ENCODE peak calls at places on chromosomes 4 and X, in eight cellular contexts. One of them, this sample, is unnamed.

GRCh38 chr4:82201805-82202636 is 171.8 kb downstream of the HNRNPD start:
- DNase-seq in transverse colon: peak; percentile 35
- DNase-seq in stimulated activated CD8-positive, alpha-beta memory T cell treated with anti-CD3 and anti-CD28 coated beads, Interleukin-4, amount 100 ng/mL, for 24 hours: peak; percentile 28
- DNase-seq in lung microvascular endothelial cell: peak; percentile 58
- DNase-seq in MCF 10A: peak; percentile 69
- DNase-seq in activated CD4-positive, alpha-beta T cell treated with anti-CD3 and anti-CD28 coated beads, Interleukin-2, amount 10 ng/mL, durations not matched to agents 7 days and 5 days: peak; percentile 62
- DNase-seq in GM10248: no peak
- DNase-seq in activated CD8-positive, alpha-beta memory T cell treated with anti-CD3 and anti-CD28 coated beads for 48 hours: no peak
- DNase-seq in this sample: peak; percentile 31

GRCh38 chr4:17713779-17714178 is 67.6 kb downstream of the FAM184B start:
- DNase-seq in GM10248: no peak
- DNase-seq in lung microvascular endothelial cell: no peak
- DNase-seq in MCF 10A: no peak
- DNase-seq in transverse colon: no peak
- DNase-seq in activated CD8-positive, alpha-beta memory T cell treated with anti-CD3 and anti-CD28 coated beads for 48 hours: no peak
- DNase-seq in activated CD4-positive, alpha-beta T cell treated with anti-CD3 and anti-CD28 coated beads, Interleukin-2, amount 10 ng/mL, durations not matched to agents 7 days and 5 days: no peak
- DNase-seq in stimulated activated CD8-positive, alpha-beta memory T cell treated with anti-CD3 and anti-CD28 coated beads, Interleukin-4, amount 100 ng/mL, for 24 hours: no peak
- DNase-seq in this sample: no peak

GRCh38 chr4:76597423-76597979 is 162.5 kb downstream of the SHROOM3 start:
- DNase-seq in activated CD8-positive, alpha-beta memory T cell treated with anti-CD3 and anti-CD28 coated beads for 48 hours: no peak
- DNase-seq in stimulated activated CD8-positive, alpha-beta memory T cell treated with anti-CD3 and anti-CD28 coated beads, Interleukin-4, amount 100 ng/mL, for 24 hours: no peak
- DNase-seq in transverse colon: no peak
- DNase-seq in activated CD4-positive, alpha-beta T cell treated with anti-CD3 and anti-CD28 coated beads, Interleukin-2, amount 10 ng/mL, durations not matched to agents 7 days and 5 days: no peak
- DNase-seq in lung microvascular endothelial cell: no peak
- DNase-seq in GM10248: no peak
- DNase-seq in MCF 10A: peak; percentile 36
- DNase-seq in this sample: no peak

GRCh38 chr4:149203256-149204001 is 612.2 kb downstream of the IQCM start:
- DNase-seq in MCF 10A: peak; percentile 59
- DNase-seq in stimulated activated CD8-positive, alpha-beta memory T cell treated with anti-CD3 and anti-CD28 coated beads, Interleukin-4, amount 100 ng/mL, for 24 hours: no peak
- DNase-seq in activated CD4-positive, alpha-beta T cell treated with anti-CD3 and anti-CD28 coated beads, Interleukin-2, amount 10 ng/mL, durations not matched to agents 7 days and 5 days: no peak
- DNase-seq in activated CD8-positive, alpha-beta memory T cell treated with anti-CD3 and anti-CD28 coated beads for 48 hours: no peak
- DNase-seq in GM10248: no peak
- DNase-seq in transverse colon: no peak
- DNase-seq in lung microvascular endothelial cell: no peak
- DNase-seq in this sample: no peak

GRCh38 chr4:25908491-25908901 is 5.5 kb upstream of the SMIM20 start:
- DNase-seq in MCF 10A: peak; percentile 91
- DNase-seq in lung microvascular endothelial cell: peak; percentile 93
- DNase-seq in transverse colon: no peak
- DNase-seq in stimulated activated CD8-positive, alpha-beta memory T cell treated with anti-CD3 and anti-CD28 coated beads, Interleukin-4, amount 100 ng/mL, for 24 hours: no peak
- DNase-seq in activated CD4-positive, alpha-beta T cell treated with anti-CD3 and anti-CD28 coated beads, Interleukin-2, amount 10 ng/mL, durations not matched to agents 7 days and 5 days: no peak
- DNase-seq in activated CD8-positive, alpha-beta memory T cell treated with anti-CD3 and anti-CD28 coated beads for 48 hours: no peak
- DNase-seq in GM10248: no peak
- DNase-seq in this sample: peak; percentile 3

GRCh38 chr4:144754562-144755410 is 108.8 kb downstream of the HHIP start:
- DNase-seq in stimulated activated CD8-positive, alpha-beta memory T cell treated with anti-CD3 and anti-CD28 coated beads, Interleukin-4, amount 100 ng/mL, for 24 hours: no peak
- DNase-seq in transverse colon: no peak
- DNase-seq in activated CD8-positive, alpha-beta memory T cell treated with anti-CD3 and anti-CD28 coated beads for 48 hours: no peak
- DNase-seq in activated CD4-positive, alpha-beta T cell treated with anti-CD3 and anti-CD28 coated beads, Interleukin-2, amount 10 ng/mL, durations not matched to agents 7 days and 5 days: no peak
- DNase-seq in lung microvascular endothelial cell: peak; percentile 60
- DNase-seq in MCF 10A: peak; percentile 35
- DNase-seq in GM10248: no peak
- DNase-seq in this sample: no peak

GRCh38 chr4:6746721-6747689 is 31.0 kb downstream of the BLOC1S4 start:
- DNase-seq in stimulated activated CD8-positive, alpha-beta memory T cell treated with anti-CD3 and anti-CD28 coated beads, Interleukin-4, amount 100 ng/mL, for 24 hours: no peak
- DNase-seq in MCF 10A: peak; percentile 75
- DNase-seq in lung microvascular endothelial cell: no peak
- DNase-seq in activated CD4-positive, alpha-beta T cell treated with anti-CD3 and anti-CD28 coated beads, Interleukin-2, amount 10 ng/mL, durations not matched to agents 7 days and 5 days: no peak
- DNase-seq in activated CD8-positive, alpha-beta memory T cell treated with anti-CD3 and anti-CD28 coated beads for 48 hours: no peak
- DNase-seq in GM10248: no peak
- DNase-seq in transverse colon: peak; percentile 88
- DNase-seq in this sample: no peak

GRCh38 chrX:147803948-147804347 is 107.8 kb upstream of the FMR1 start:
- DNase-seq in MCF 10A: peak; percentile 54
- DNase-seq in activated CD8-positive, alpha-beta memory T cell treated with anti-CD3 and anti-CD28 coated beads for 48 hours: no peak
- DNase-seq in stimulated activated CD8-positive, alpha-beta memory T cell treated with anti-CD3 and anti-CD28 coated beads, Interleukin-4, amount 100 ng/mL, for 24 hours: no peak
- DNase-seq in transverse colon: no peak
- DNase-seq in GM10248: peak; percentile 15
- DNase-seq in lung microvascular endothelial cell: no peak
- DNase-seq in activated CD4-positive, alpha-beta T cell treated with anti-CD3 and anti-CD28 coated beads, Interleukin-2, amount 10 ng/mL, durations not matched to agents 7 days and 5 days: peak; percentile 14
- DNase-seq in this sample: no peak

GRCh38 chr4:112426416-112426815 is 89.6 kb downstream of the NEUROG2 start:
- DNase-seq in GM10248: no peak
- DNase-seq in activated CD8-positive, alpha-beta memory T cell treated with anti-CD3 and anti-CD28 coated beads for 48 hours: no peak
- DNase-seq in activated CD4-positive, alpha-beta T cell treated with anti-CD3 and anti-CD28 coated beads, Interleukin-2, amount 10 ng/mL, durations not matched to agents 7 days and 5 days: no peak
- DNase-seq in lung microvascular endothelial cell: no peak
- DNase-seq in stimulated activated CD8-positive, alpha-beta memory T cell treated with anti-CD3 and anti-CD28 coated beads, Interleukin-4, amount 100 ng/mL, for 24 hours: no peak
- DNase-seq in transverse colon: no peak
- DNase-seq in MCF 10A: no peak
- DNase-seq in this sample: no peak

GRCh38 chrX:114626323-114626722 is 42.4 kb downstream of the HTR2C start:
- DNase-seq in MCF 10A: peak; percentile 41
- DNase-seq in GM10248: no peak
- DNase-seq in stimulated activated CD8-positive, alpha-beta memory T cell treated with anti-CD3 and anti-CD28 coated beads, Interleukin-4, amount 100 ng/mL, for 24 hours: no peak
- DNase-seq in activated CD8-positive, alpha-beta memory T cell treated with anti-CD3 and anti-CD28 coated beads for 48 hours: no peak
- DNase-seq in lung microvascular endothelial cell: peak; percentile 13
- DNase-seq in activated CD4-positive, alpha-beta T cell treated with anti-CD3 and anti-CD28 coated beads, Interleukin-2, amount 10 ng/mL, durations not matched to agents 7 days and 5 days: no peak
- DNase-seq in transverse colon: no peak
- DNase-seq in this sample: no peak

GRCh38 chr4:80101768-80102116 is 28.7 kb upstream of the ANTXR2 start:
- DNase-seq in activated CD8-positive, alpha-beta memory T cell treated with anti-CD3 and anti-CD28 coated beads for 48 hours: no peak
- DNase-seq in stimulated activated CD8-positive, alpha-beta memory T cell treated with anti-CD3 and anti-CD28 coated beads, Interleukin-4, amount 100 ng/mL, for 24 hours: no peak
- DNase-seq in GM10248: no peak
- DNase-seq in lung microvascular endothelial cell: peak; percentile 28
- DNase-seq in activated CD4-positive, alpha-beta T cell treated with anti-CD3 and anti-CD28 coated beads, Interleukin-2, amount 10 ng/mL, durations not matched to agents 7 days and 5 days: no peak
- DNase-seq in transverse colon: no peak
- DNase-seq in MCF 10A: peak; percentile 50
- DNase-seq in this sample: no peak

GRCh38 chrX:149504915-149505651 is at the start of gene IDS:
- DNase-seq in lung microvascular endothelial cell: peak; percentile 87
- DNase-seq in MCF 10A: peak; percentile 86
- DNase-seq in stimulated activated CD8-positive, alpha-beta memory T cell treated with anti-CD3 and anti-CD28 coated beads, Interleukin-4, amount 100 ng/mL, for 24 hours: peak; percentile 76
- DNase-seq in activated CD4-positive, alpha-beta T cell treated with anti-CD3 and anti-CD28 coated beads, Interleukin-2, amount 10 ng/mL, durations not matched to agents 7 days and 5 days: peak; percentile 87
- DNase-seq in GM10248: peak; percentile 83
- DNase-seq in transverse colon: peak; percentile 92
- DNase-seq in activated CD8-positive, alpha-beta memory T cell treated with anti-CD3 and anti-CD28 coated beads for 48 hours: peak; percentile 42
- DNase-seq in this sample: peak; percentile 43

GRCh38 chr4:128349921-128350320 is 62.3 kb upstream of the PGRMC2 start:
- DNase-seq in activated CD4-positive, alpha-beta T cell treated with anti-CD3 and anti-CD28 coated beads, Interleukin-2, amount 10 ng/mL, durations not matched to agents 7 days and 5 days: no peak
- DNase-seq in activated CD8-positive, alpha-beta memory T cell treated with anti-CD3 and anti-CD28 coated beads for 48 hours: no peak
- DNase-seq in MCF 10A: peak; percentile 77
- DNase-seq in lung microvascular endothelial cell: peak; percentile 46
- DNase-seq in stimulated activated CD8-positive, alpha-beta memory T cell treated with anti-CD3 and anti-CD28 coated beads, Interleukin-4, amount 100 ng/mL, for 24 hours: no peak
- DNase-seq in GM10248: no peak
- DNase-seq in transverse colon: no peak
- DNase-seq in this sample: no peak

GRCh38 chr4:142278171-142278570 is 567.9 kb downstream of the INPP4B start:
- DNase-seq in lung microvascular endothelial cell: no peak
- DNase-seq in GM10248: no peak
- DNase-seq in activated CD4-positive, alpha-beta T cell treated with anti-CD3 and anti-CD28 coated beads, Interleukin-2, amount 10 ng/mL, durations not matched to agents 7 days and 5 days: no peak
- DNase-seq in MCF 10A: no peak
- DNase-seq in stimulated activated CD8-positive, alpha-beta memory T cell treated with anti-CD3 and anti-CD28 coated beads, Interleukin-4, amount 100 ng/mL, for 24 hours: no peak
- DNase-seq in activated CD8-positive, alpha-beta memory T cell treated with anti-CD3 and anti-CD28 coated beads for 48 hours: no peak
- DNase-seq in transverse colon: no peak
- DNase-seq in this sample: no peak

GRCh38 chr4:5037553-5038551 is 13.4 kb upstream of the STK32B start:
- DNase-seq in MCF 10A: peak; percentile 93
- DNase-seq in transverse colon: peak; percentile 24
- DNase-seq in GM10248: no peak
- DNase-seq in stimulated activated CD8-positive, alpha-beta memory T cell treated with anti-CD3 and anti-CD28 coated beads, Interleukin-4, amount 100 ng/mL, for 24 hours: no peak
- DNase-seq in activated CD8-positive, alpha-beta memory T cell treated with anti-CD3 and anti-CD28 coated beads for 48 hours: no peak
- DNase-seq in lung microvascular endothelial cell: peak; percentile 80
- DNase-seq in activated CD4-positive, alpha-beta T cell treated with anti-CD3 and anti-CD28 coated beads, Interleukin-2, amount 10 ng/mL, durations not matched to agents 7 days and 5 days: no peak
- DNase-seq in this sample: no peak

GRCh38 chrX:140432328-140433025 is 72.4 kb downstream of the SOX3 start:
- DNase-seq in activated CD4-positive, alpha-beta T cell treated with anti-CD3 and anti-CD28 coated beads, Interleukin-2, amount 10 ng/mL, durations not matched to agents 7 days and 5 days: no peak
- DNase-seq in MCF 10A: peak; percentile 86
- DNase-seq in stimulated activated CD8-positive, alpha-beta memory T cell treated with anti-CD3 and anti-CD28 coated beads, Interleukin-4, amount 100 ng/mL, for 24 hours: no peak
- DNase-seq in activated CD8-positive, alpha-beta memory T cell treated with anti-CD3 and anti-CD28 coated beads for 48 hours: no peak
- DNase-seq in transverse colon: no peak
- DNase-seq in lung microvascular endothelial cell: no peak
- DNase-seq in GM10248: no peak
- DNase-seq in this sample: no peak

GRCh38 chr4:3660086-3660927 is 105.9 kb upstream of the ADRA2C start:
- DNase-seq in GM10248: no peak
- DNase-seq in transverse colon: no peak
- DNase-seq in MCF 10A: no peak
- DNase-seq in activated CD8-positive, alpha-beta memory T cell treated with anti-CD3 and anti-CD28 coated beads for 48 hours: no peak
- DNase-seq in lung microvascular endothelial cell: no peak
- DNase-seq in activated CD4-positive, alpha-beta T cell treated with anti-CD3 and anti-CD28 coated beads, Interleukin-2, amount 10 ng/mL, durations not matched to agents 7 days and 5 days: no peak
- DNase-seq in stimulated activated CD8-positive, alpha-beta memory T cell treated with anti-CD3 and anti-CD28 coated beads, Interleukin-4, amount 100 ng/mL, for 24 hours: no peak
- DNase-seq in this sample: no peak